ENCODE peak calls at places on chromosomes 2 and 18, in seven cellular contexts. One of them, this sample, is unnamed.

GRCh38 chr2:144518744-144519596 is 949 bp downstream of the ZEB2 start:
- DNase-seq in upper lobe of left lung: no peak
- DNase-seq in esophagus muscularis mucosa: no peak
- DNase-seq in K562: no peak
- DNase-seq in SK-N-SH: no peak
- DNase-seq in A549: no peak
- DNase-seq in sigmoid colon: no peak
- DNase-seq in this sample: no peak

GRCh38 chr2:72911256-72911655 is 6.1 kb upstream of the EMX1 start:
- DNase-seq in upper lobe of left lung: no peak
- DNase-seq in esophagus muscularis mucosa: no peak
- DNase-seq in K562: no peak
- DNase-seq in SK-N-SH: no peak
- DNase-seq in A549: no peak
- DNase-seq in sigmoid colon: no peak
- DNase-seq in this sample: no peak

GRCh38 chr2:231929961-231930600 is 3.9 kb upstream of the NPPC start:
- DNase-seq in upper lobe of left lung: peak; percentile 72
- DNase-seq in esophagus muscularis mucosa: peak; percentile 91
- DNase-seq in K562: peak; percentile 78
- DNase-seq in SK-N-SH: peak; percentile 64
- DNase-seq in A549: peak; percentile 43
- DNase-seq in sigmoid colon: peak; percentile 89
- DNase-seq in this sample: no peak

GRCh38 chr2:20484034-20484617 is 37.3 kb downstream of the RHOB start:
- DNase-seq in upper lobe of left lung: no peak
- DNase-seq in esophagus muscularis mucosa: no peak
- DNase-seq in K562: no peak
- DNase-seq in SK-N-SH: no peak
- DNase-seq in A549: no peak
- DNase-seq in sigmoid colon: peak; percentile 50
- DNase-seq in this sample: no peak

GRCh38 chr18:58135806-58136331 is 91.8 kb downstream of the NEDD4L start:
- DNase-seq in upper lobe of left lung: no peak
- DNase-seq in esophagus muscularis mucosa: no peak
- DNase-seq in K562: peak; percentile 67
- DNase-seq in SK-N-SH: peak; percentile 76
- DNase-seq in A549: peak; percentile 61
- DNase-seq in sigmoid colon: no peak
- DNase-seq in this sample: peak; percentile 55

GRCh38 chr18:79567481-79568147 is 112.0 kb upstream of the CTDP1 start:
- DNase-seq in upper lobe of left lung: peak; percentile 65
- DNase-seq in esophagus muscularis mucosa: no peak
- DNase-seq in K562: no peak
- DNase-seq in SK-N-SH: no peak
- DNase-seq in A549: no peak
- DNase-seq in sigmoid colon: peak; percentile 68
- DNase-seq in this sample: no peak

GRCh38 chr18:37540424-37541121 is 25.0 kb downstream of the CELF4 start:
- DNase-seq in upper lobe of left lung: no peak
- DNase-seq in esophagus muscularis mucosa: no peak
- DNase-seq in K562: no peak
- DNase-seq in SK-N-SH: peak; percentile 49
- DNase-seq in A549: no peak
- DNase-seq in sigmoid colon: no peak
- DNase-seq in this sample: no peak

GRCh38 chr2:207182916-207183315 is 17.2 kb upstream of the KLF7 start:
- DNase-seq in upper lobe of left lung: no peak
- DNase-seq in esophagus muscularis mucosa: no peak
- DNase-seq in K562: no peak
- DNase-seq in SK-N-SH: no peak
- DNase-seq in A549: no peak
- DNase-seq in sigmoid colon: no peak
- DNase-seq in this sample: no peak

GRCh38 chr2:238669581-238670340 is 178.1 kb upstream of the TWIST2 start:
- DNase-seq in upper lobe of left lung: no peak
- DNase-seq in esophagus muscularis mucosa: no peak
- DNase-seq in K562: no peak
- DNase-seq in SK-N-SH: no peak
- DNase-seq in A549: no peak
- DNase-seq in sigmoid colon: no peak
- DNase-seq in this sample: no peak

GRCh38 chr2:158676295-158676694 is 118.8 kb upstream of the DAPL1 start:
- DNase-seq in upper lobe of left lung: no peak
- DNase-seq in esophagus muscularis mucosa: no peak
- DNase-seq in K562: no peak
- DNase-seq in SK-N-SH: no peak
- DNase-seq in A549: no peak
- DNase-seq in sigmoid colon: no peak
- DNase-seq in this sample: no peak

GRCh38 chr2:234679151-234679765 is 182.4 kb upstream of the ARL4C start:
- DNase-seq in upper lobe of left lung: no peak
- DNase-seq in esophagus muscularis mucosa: peak; percentile 79
- DNase-seq in K562: no peak
- DNase-seq in SK-N-SH: no peak
- DNase-seq in A549: no peak
- DNase-seq in sigmoid colon: no peak
- DNase-seq in this sample: no peak

GRCh38 chr18:37536646-37537045 is 29.0 kb downstream of the CELF4 start:
- DNase-seq in upper lobe of left lung: no peak
- DNase-seq in esophagus muscularis mucosa: no peak
- DNase-seq in K562: no peak
- DNase-seq in SK-N-SH: no peak
- DNase-seq in A549: no peak
- DNase-seq in sigmoid colon: no peak
- DNase-seq in this sample: no peak

GRCh38 chr2:43131051-43131889 is 95.1 kb downstream of the ZFP36L2 start:
- DNase-seq in upper lobe of left lung: no peak
- DNase-seq in esophagus muscularis mucosa: peak; percentile 95
- DNase-seq in K562: peak; percentile 77
- DNase-seq in SK-N-SH: peak; percentile 73
- DNase-seq in A549: peak; percentile 96
- DNase-seq in sigmoid colon: peak; percentile 84
- DNase-seq in this sample: no peak

GRCh38 chr2:239355139-239355538 is 45.7 kb downstream of the HDAC4 start:
- DNase-seq in upper lobe of left lung: no peak
- DNase-seq in esophagus muscularis mucosa: no peak
- DNase-seq in K562: no peak
- DNase-seq in SK-N-SH: no peak
- DNase-seq in A549: no peak
- DNase-seq in sigmoid colon: peak; percentile 77
- DNase-seq in this sample: no peak

GRCh38 chr2:74427551-74427950 is 6.0 kb downstream of the WDR54 start:
- DNase-seq in upper lobe of left lung: no peak
- DNase-seq in esophagus muscularis mucosa: no peak
- DNase-seq in K562: no peak
- DNase-seq in SK-N-SH: no peak
- DNase-seq in A549: no peak
- DNase-seq in sigmoid colon: peak; percentile 32
- DNase-seq in this sample: no peak

GRCh38 chr2:27890146-27891062 is at the start of the genes BABAM2 and RBKS:
- DNase-seq in upper lobe of left lung: peak; percentile 98
- DNase-seq in esophagus muscularis mucosa: peak; percentile 95
- DNase-seq in K562: peak; percentile 96
- DNase-seq in SK-N-SH: peak; percentile 100
- DNase-seq in A549: peak; percentile 88
- DNase-seq in sigmoid colon: peak; percentile 93
- DNase-seq in this sample: peak; percentile 94

GRCh38 chr2:27891820-27892105 is 1.2 kb downstream of the BABAM2 start:
- DNase-seq in upper lobe of left lung: no peak
- DNase-seq in esophagus muscularis mucosa: no peak
- DNase-seq in K562: no peak
- DNase-seq in SK-N-SH: no peak
- DNase-seq in A549: peak; percentile 18
- DNase-seq in sigmoid colon: no peak
- DNase-seq in this sample: no peak

GRCh38 chr2:27893031-27893430 is 2.5 kb downstream of the BABAM2 start:
- DNase-seq in upper lobe of left lung: no peak
- DNase-seq in esophagus muscularis mucosa: no peak
- DNase-seq in K562: no peak
- DNase-seq in SK-N-SH: no peak
- DNase-seq in A549: no peak
- DNase-seq in sigmoid colon: no peak
- DNase-seq in this sample: no peak

GRCh38 chr2:27889774-27890145 is 427 bp downstream of the RBKS start:
- DNase-seq in upper lobe of left lung: no peak
- DNase-seq in esophagus muscularis mucosa: no peak
- DNase-seq in K562: no peak
- DNase-seq in SK-N-SH: no peak
- DNase-seq in A549: peak; percentile 22
- DNase-seq in sigmoid colon: no peak
- DNase-seq in this sample: peak; percentile 38

DNA sequence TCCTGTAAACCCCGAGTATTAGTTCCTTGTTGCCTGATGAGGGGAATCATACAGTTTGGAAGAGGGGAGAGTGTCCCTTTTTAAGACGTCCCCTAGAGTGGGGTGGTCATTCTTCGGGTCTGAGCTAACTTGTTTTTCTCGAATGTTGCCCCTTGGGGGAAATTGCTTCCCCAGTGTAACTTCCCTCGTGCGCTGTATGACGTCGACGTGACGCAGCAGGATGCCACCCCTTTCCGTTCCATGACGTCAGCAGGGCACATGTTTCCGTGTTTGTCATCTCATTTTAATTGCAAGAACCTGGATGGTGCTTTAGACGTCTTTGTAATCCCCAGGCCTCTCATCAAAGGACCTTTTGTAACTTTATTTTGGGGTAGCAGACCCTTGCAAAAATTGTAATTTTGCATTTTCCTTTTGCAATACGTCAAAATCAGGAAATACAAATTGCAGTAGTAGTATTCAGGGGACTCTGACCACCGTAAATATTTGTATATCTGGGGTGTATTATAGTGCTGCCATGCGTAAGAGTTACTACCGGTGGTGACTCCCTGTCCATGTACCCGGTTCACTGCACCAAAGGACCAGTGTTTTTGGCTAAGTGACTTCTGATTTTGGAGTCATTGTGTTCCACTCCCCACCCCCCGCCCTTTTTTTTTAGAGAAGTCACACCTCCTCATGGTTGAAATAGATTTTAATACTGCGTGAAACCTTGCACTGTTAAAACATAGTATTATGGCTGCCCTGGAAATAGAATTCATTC is 712 bp downstream of the BABAM2 start:
- DNase-seq in upper lobe of left lung: peak; percentile 79
- DNase-seq in esophagus muscularis mucosa: peak; percentile 94
- DNase-seq in K562: peak; percentile 82
- DNase-seq in SK-N-SH: peak; percentile 88
- DNase-seq in A549: peak; percentile 80
- DNase-seq in sigmoid colon: peak; percentile 95
- DNase-seq in this sample: peak; percentile 89
- TF ChIP-seq EP300 in upper lobe of left lung: peak; percentile 96
- TF ChIP-seq EP300 in esophagus muscularis mucosa: peak; percentile 83
- TF ChIP-seq EP300 in K562: no peak
- TF ChIP-seq EP300 in SK-N-SH: no peak
- TF ChIP-seq EP300 in A549: peak; percentile 52
- TF ChIP-seq EP300 in sigmoid colon: peak; percentile 86
- TF ChIP-seq EP300 in this sample: peak; percentile 91

GRCh38 chr2:97663962-97664635 is at the start of gene ACTR1B:
- DNase-seq in upper lobe of left lung: peak; percentile 99
- DNase-seq in esophagus muscularis mucosa: peak; percentile 99
- DNase-seq in K562: peak; percentile 98
- DNase-seq in SK-N-SH: peak; percentile 97
- DNase-seq in A549: peak; percentile 85
- DNase-seq in sigmoid colon: peak; percentile 99
- DNase-seq in this sample: peak; percentile 98
- TF ChIP-seq EP300 in upper lobe of left lung: no peak
- TF ChIP-seq EP300 in esophagus muscularis mucosa: no peak
- TF ChIP-seq EP300 in K562: peak; percentile 0
- TF ChIP-seq EP300 in SK-N-SH: no peak
- TF ChIP-seq EP300 in A549: no peak
- TF ChIP-seq EP300 in sigmoid colon: no peak
- TF ChIP-seq EP300 in this sample: no peak

DNA sequence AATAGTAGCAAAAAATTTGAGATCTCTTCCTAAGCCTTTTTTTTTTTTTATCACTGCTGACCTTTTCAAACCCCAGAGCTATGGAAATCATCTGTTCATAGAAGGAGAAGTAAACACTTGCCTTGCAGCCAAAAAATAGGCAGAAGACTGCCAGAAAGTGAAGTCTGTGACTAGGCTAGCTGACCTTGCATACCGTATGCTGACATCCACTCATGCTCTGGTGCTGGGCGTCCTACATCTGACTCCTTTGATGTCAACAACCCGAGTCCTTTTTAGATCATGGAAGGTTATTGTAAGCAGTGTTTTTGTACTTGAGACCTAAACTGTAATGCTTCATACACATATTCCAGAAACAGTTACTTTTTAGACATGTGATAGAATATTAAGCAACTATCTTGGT is 154.3 kb upstream of the RASGRP3 start:
- DNase-seq in upper lobe of left lung: no peak
- DNase-seq in esophagus muscularis mucosa: no peak
- DNase-seq in K562: no peak
- DNase-seq in SK-N-SH: no peak
- DNase-seq in A549: no peak
- DNase-seq in sigmoid colon: no peak
- DNase-seq in this sample: no peak
- TF ChIP-seq EP300 in upper lobe of left lung: no peak
- TF ChIP-seq EP300 in esophagus muscularis mucosa: no peak
- TF ChIP-seq EP300 in K562: no peak
- TF ChIP-seq EP300 in SK-N-SH: no peak
- TF ChIP-seq EP300 in A549: no peak
- TF ChIP-seq EP300 in sigmoid colon: no peak
- TF ChIP-seq EP300 in this sample: no peak

GRCh38 chr2:212926948-212927347 is 224.5 kb downstream of the IKZF2 start:
- DNase-seq in upper lobe of left lung: peak; percentile 1
- DNase-seq in esophagus muscularis mucosa: no peak
- DNase-seq in K562: no peak
- DNase-seq in SK-N-SH: no peak
- DNase-seq in A549: no peak
- DNase-seq in sigmoid colon: no peak
- DNase-seq in this sample: no peak

GRCh38 chr2:212921061-212921460 is 230.4 kb downstream of the IKZF2 start:
- DNase-seq in upper lobe of left lung: no peak
- DNase-seq in esophagus muscularis mucosa: no peak
- DNase-seq in K562: no peak
- DNase-seq in SK-N-SH: no peak
- DNase-seq in A549: no peak
- DNase-seq in sigmoid colon: no peak
- DNase-seq in this sample: no peak

GRCh38 chr2:212922701-212923100 is 228.7 kb downstream of the IKZF2 start:
- DNase-seq in upper lobe of left lung: no peak
- DNase-seq in esophagus muscularis mucosa: no peak
- DNase-seq in K562: no peak
- DNase-seq in SK-N-SH: no peak
- DNase-seq in A549: no peak
- DNase-seq in sigmoid colon: no peak
- DNase-seq in this sample: no peak

GRCh38 chr2:212921711-212922110 is 229.7 kb downstream of the IKZF2 start:
- DNase-seq in upper lobe of left lung: no peak
- DNase-seq in esophagus muscularis mucosa: no peak
- DNase-seq in K562: no peak
- DNase-seq in SK-N-SH: no peak
- DNase-seq in A549: no peak
- DNase-seq in sigmoid colon: no peak
- DNase-seq in this sample: no peak

DNA sequence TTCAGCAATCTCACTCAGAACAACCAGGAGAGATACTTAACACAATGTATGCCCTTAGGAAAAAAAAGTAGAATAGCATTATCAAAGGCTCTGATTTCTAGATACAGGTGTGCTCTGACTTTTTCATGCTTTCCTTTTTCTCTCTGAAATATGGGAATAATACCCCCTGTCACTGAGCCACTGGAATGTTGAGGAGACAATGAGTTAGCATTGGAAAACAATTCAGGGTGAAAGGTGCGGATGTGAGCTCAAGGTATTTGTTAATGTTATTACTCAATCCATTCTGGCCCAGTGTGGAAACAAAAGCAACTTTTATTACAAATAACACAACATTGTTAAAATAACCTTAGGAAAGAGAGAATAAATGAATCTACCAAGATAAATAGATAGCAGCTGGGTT is 228.0 kb downstream of the IKZF2 start:
- DNase-seq in upper lobe of left lung: no peak
- DNase-seq in esophagus muscularis mucosa: no peak
- DNase-seq in K562: no peak
- DNase-seq in SK-N-SH: no peak
- DNase-seq in A549: no peak
- DNase-seq in sigmoid colon: no peak
- DNase-seq in this sample: no peak
- TF ChIP-seq EP300 in upper lobe of left lung: no peak
- TF ChIP-seq EP300 in esophagus muscularis mucosa: no peak
- TF ChIP-seq EP300 in K562: no peak
- TF ChIP-seq EP300 in SK-N-SH: no peak
- TF ChIP-seq EP300 in A549: no peak
- TF ChIP-seq EP300 in sigmoid colon: no peak
- TF ChIP-seq EP300 in this sample: no peak

This sample was measured in ovary.